ENCODE peak calls at places on chromosomes 2 and 18, in six cellular contexts. I is MM.1S, Y is heart left ventricle, P is uterus, T is dorsolateral prefrontal cortex, V is BE2C. Z is an unnamed sample.

GRCh38 chr2:236712304-236712703 is 142.7 kb downstream of the ACKR3 start:
- DNase-seq in P (no peak), T (no peak), I (no peak), Y (no peak), V (no peak), Z (no peak)

GRCh38 chr2:165432234-165432966 is 37.1 kb upstream of the CSRNP3 start:
- DNase-seq in Y (no peak), V (no peak), P (no peak), I (no peak), T (no peak), Z (no peak)

GRCh38 chr18:79454034-79454735 is 58.5 kb downstream of the NFATC1 start:
- DNase-seq in V (no peak), T (no peak), P (no peak), Y (peak), I (no peak), Z (no peak)

GRCh38 chr2:161976927-161977326 is 97.1 kb downstream of the DPP4 start:
- DNase-seq in P (no peak), V (no peak), T (no peak), I (no peak), Y (no peak), Z (no peak)

GRCh38 chr2:99940963-99941362 is 201.4 kb downstream of the AFF3 start:
- DNase-seq in P (peak), Y (no peak), T (no peak), I (no peak), V (no peak), Z (no peak)

GRCh38 chr2:3535794-3536681 is 16.7 kb upstream of the ADI1 start:
- DNase-seq in T (no peak), V (no peak), Y (peak), I (no peak), P (peak), Z (no peak)

GRCh38 chr2:228549390-228550007 is 368.0 kb upstream of the SPHKAP start:
- DNase-seq in P (no peak), V (no peak), I (no peak), Y (no peak), T (no peak), Z (no peak)

GRCh38 chr2:102181376-102181775 is 5.4 kb upstream of the IL1RL2 start:
- DNase-seq in T (no peak), Y (no peak), V (no peak), I (no peak), P (no peak), Z (no peak)

GRCh38 chr18:77210249-77210648 is 39.4 kb upstream of the GALR1 start:
- DNase-seq in Y (no peak), T (no peak), V (no peak), P (no peak), I (no peak), Z (no peak)

GRCh38 chr2:20611077-20611843 is 39.6 kb downstream of the HS1BP3 start:
- DNase-seq in T (no peak), P (peak), I (no peak), Y (peak), V (peak), Z (no peak)

GRCh38 chr2:178863856-178864620 is 56.8 kb upstream of the TTN start:
- DNase-seq in Y (peak), I (no peak), P (peak), T (no peak), V (no peak), Z (no peak)

GRCh38 chr2:9753276-9753600 is 90.0 kb upstream of the TAF1B start:
- DNase-seq in Y (no peak), T (no peak), I (no peak), P (no peak), V (no peak), Z (peak)

GRCh38 chr2:132623096-132623839 is 46.7 kb downstream of the LYPD1 start:
- DNase-seq in P (no peak), T (no peak), I (no peak), Y (no peak), V (no peak), Z (no peak)

GRCh38 chr2:219398721-219399333 is 11.1 kb upstream of the DNPEP start:
- DNase-seq in P (no peak), I (peak), T (no peak), V (no peak), Y (no peak), Z (no peak)

GRCh38 chr2:196653843-196654242 is 14.3 kb downstream of the CCDC150 start:
- DNase-seq in V (no peak), T (no peak), I (no peak), Y (no peak), P (no peak), Z (no peak)

GRCh38 chr2:226892729-226893128 is 56.9 kb downstream of the RHBDD1 start:
- DNase-seq in I (no peak), V (no peak), P (no peak), Y (no peak), T (no peak), Z (no peak)

GRCh38 chr2:157627594-157628281 is 926 bp downstream of the ACVR1C start:
- DNase-seq in Y (no peak), I (peak), T (no peak), P (no peak), V (no peak), Z (no peak)

GRCh38 chr2:133264951-133265949 is 303.0 kb downstream of the NCKAP5 start:
- DNase-seq in P (no peak), Y (peak), T (peak), V (peak), I (no peak), Z (peak)

GRCh38 chr2:178413472-178414265 is 37.3 kb downstream of the PRKRA start:
- DNase-seq in I (peak), T (peak), V (peak), P (peak), Y (peak), Z (peak)

GRCh38 chr2:45432406-45432805 is 178.7 kb downstream of the SRBD1 start:
- DNase-seq in T (no peak), V (no peak), P (no peak), I (no peak), Y (no peak), Z (no peak)

GRCh38 chr2:127023504-127023903 is 83.5 kb downstream of the BIN1 start:
- DNase-seq in I (no peak), Y (no peak), V (no peak), P (no peak), T (no peak), Z (no peak)

GRCh38 chr18:33034941-33035340 is 262.1 kb upstream of the KLHL14 start:
- DNase-seq in T (no peak), P (no peak), I (no peak), V (no peak), Y (no peak), Z (no peak)

GRCh38 chr2:108268001-108268400 is 20.7 kb upstream of the SULT1C2 start:
- DNase-seq in T (no peak), V (no peak), I (no peak), P (no peak), Y (no peak), Z (no peak)

GRCh38 chr2:218271865-218272530 is 1.7 kb downstream of the PNKD start:
- DNase-seq in V (no peak), I (no peak), Y (no peak), P (no peak), T (no peak), Z (no peak)

GRCh38 chr2:122340246-122340645 is 584.8 kb downstream of the TSN start:
- DNase-seq in T (no peak), V (no peak), Y (no peak), P (no peak), I (no peak), Z (peak)

GRCh38 chr2:69122271-69122670 is 109.3 kb downstream of the ANTXR1 start:
- DNase-seq in I (no peak), P (no peak), T (no peak), V (no peak), Y (no peak), Z (no peak)

GRCh38 chr18:27780061-27780740 is 396.7 kb downstream of the CDH2 start:
- DNase-seq in T (no peak), I (no peak), P (no peak), V (no peak), Y (no peak), Z (no peak)

GRCh38 chr2:45009928-45010705 is 865 bp upstream of the SIX2 start:
- DNase-seq in P (peak), Y (peak), V (peak), T (no peak), I (no peak), Z (peak)

GRCh38 chr18:77101410-77102245 is 31.0 kb downstream of the MBP start:
- DNase-seq in I (no peak), V (no peak), T (no peak), Y (peak), P (peak), Z (peak)

GRCh38 chr18:38751897-38752296 is 1186.3 kb upstream of the CELF4 start:
- DNase-seq in V (no peak), Y (no peak), P (no peak), I (no peak), T (peak), Z (no peak)

GRCh38 chr2:72109904-72110303 is 37.8 kb downstream of the CYP26B1 start:
- DNase-seq in V (no peak), Y (no peak), T (no peak), P (no peak), I (no peak), Z (no peak)

GRCh38 chr2:205796914-205797313 is 114.6 kb downstream of the NRP2 start:
- DNase-seq in Y (no peak), T (no peak), I (no peak), V (no peak), P (no peak), Z (no peak)

GRCh38 chr18:64100136-64100922 is 48.6 kb downstream of the LINC00305 start:
- DNase-seq in I (peak), P (no peak), V (no peak), Y (no peak), T (no peak), Z (no peak)

GRCh38 chr2:204863351-204863750 is 318.1 kb downstream of the PARD3B start:
- DNase-seq in P (no peak), Y (no peak), T (no peak), V (no peak), I (no peak), Z (no peak)

GRCh38 chr18:50753311-50753710 is 66.5 kb downstream of the MRO start:
- DNase-seq in I (no peak), Y (no peak), P (no peak), V (no peak), T (no peak), Z (no peak)

GRCh38 chr18:63317556-63317946 is 2.0 kb downstream of the BCL2 start:
- DNase-seq in Y (no peak), T (no peak), V (no peak), P (no peak), I (peak), Z (no peak)

GRCh38 chr18:58221060-58221725 is 177.2 kb downstream of the NEDD4L start:
- DNase-seq in V (no peak), Y (no peak), P (no peak), I (no peak), T (no peak), Z (no peak)

GRCh38 chr2:38626326-38627031 is 23.8 kb upstream of the HNRNPLL start:
- DNase-seq in I (no peak), Y (no peak), V (no peak), P (no peak), T (no peak), Z (no peak)

GRCh38 chr2:99850076-99850710 is 292.2 kb downstream of the AFF3 start:
- DNase-seq in P (no peak), I (no peak), Y (no peak), T (no peak), V (no peak), Z (no peak)

GRCh38 chr2:88637464-88637863 is 10.2 kb upstream of the EIF2AK3 start:
- DNase-seq in V (no peak), T (no peak), P (no peak), Y (no peak), I (no peak), Z (no peak)

GRCh38 chr18:54440292-54440691 is 82.6 kb downstream of the C18orf54 start:
- DNase-seq in P (no peak), I (no peak), V (peak), Y (no peak), T (no peak), Z (no peak)

DNA sequence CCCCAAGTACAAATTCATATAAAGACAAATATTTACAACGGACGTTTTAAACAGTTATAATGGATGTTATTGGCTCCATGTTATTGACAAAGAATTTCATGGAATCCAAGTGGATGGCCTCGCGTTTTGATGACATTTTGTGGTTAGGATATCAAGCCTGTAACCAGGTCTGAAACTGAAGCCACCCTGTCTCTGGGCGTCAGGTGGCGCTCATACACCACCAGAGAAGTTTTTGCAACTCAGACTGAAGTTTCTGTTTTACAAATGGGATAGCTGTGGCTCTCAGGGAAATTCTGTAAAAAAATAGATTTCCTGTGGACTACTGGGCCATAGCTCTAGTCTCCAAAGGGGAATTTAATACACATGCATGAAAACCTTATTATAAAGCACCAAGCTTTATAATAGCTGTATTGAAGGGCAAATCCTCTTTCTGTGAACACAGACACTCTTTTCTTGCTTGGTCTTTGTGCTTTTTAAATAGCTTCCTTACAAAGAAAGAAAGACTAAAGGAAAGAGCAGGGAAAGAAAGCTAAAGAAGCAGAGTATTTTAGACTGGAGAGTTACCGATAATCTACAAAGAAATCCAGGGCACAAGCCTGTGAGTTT is 86.7 kb downstream of the C18orf54 start:
- DNase-seq in P (peak), Y (peak), V (peak), T (no peak), I (peak), Z (peak)
- TF ChIP-seq CTCF in P (peak), Y (peak), V (peak), T (peak), I (peak), Z (peak)

DNA sequence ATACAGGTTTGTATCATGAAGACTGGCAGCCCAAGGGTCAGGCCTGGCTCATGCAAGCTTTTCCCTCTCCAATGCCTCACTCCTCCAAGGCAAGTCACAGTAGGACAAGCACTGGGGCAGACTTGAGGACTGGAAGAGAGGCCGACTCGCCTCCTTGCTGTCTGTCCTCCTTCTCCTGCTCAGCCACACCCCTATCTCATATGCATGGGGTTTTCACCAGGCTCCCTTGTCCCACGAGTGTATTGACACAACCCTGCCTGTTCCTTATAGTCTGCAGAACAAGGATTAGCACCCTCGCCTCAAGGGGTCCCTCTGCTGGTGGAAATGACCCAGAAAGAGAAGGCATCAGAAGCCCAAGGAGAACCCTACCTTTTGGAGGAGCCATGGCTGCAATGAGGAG is 223.7 kb downstream of the SOX11 start:
- DNase-seq in P (no peak), V (peak), I (peak), Y (no peak), T (no peak), Z (no peak)
- TF ChIP-seq CTCF in P (no peak), V (peak), I (peak), Y (peak), T (peak), Z (peak)

DNA sequence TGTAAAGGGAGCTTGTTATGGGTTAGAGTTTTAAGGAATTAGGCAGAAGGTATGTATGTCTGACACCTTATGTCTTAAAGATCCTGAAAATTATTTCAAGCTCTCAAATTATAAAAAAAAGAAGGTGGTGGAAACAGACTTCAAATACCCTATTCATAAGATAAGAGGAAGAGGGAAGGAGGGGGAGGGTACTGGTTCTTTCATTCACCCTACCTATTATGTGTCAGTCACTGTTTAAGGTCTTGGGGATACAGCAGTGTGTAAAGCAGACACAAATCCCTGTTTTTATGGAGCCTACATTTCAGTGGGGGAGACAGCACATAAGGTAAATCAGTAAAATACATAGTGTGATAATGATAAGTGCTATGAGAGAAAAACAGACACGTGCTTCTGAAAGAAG is 184.4 kb downstream of the FHOD3 start:
- DNase-seq in V (no peak), I (no peak), T (no peak), Y (no peak), P (no peak), Z (no peak)
- TF ChIP-seq CTCF in V (no peak), I (no peak), T (no peak), Y (no peak), P (no peak), Z (no peak)

GRCh38 chr2:160352492-160352891 is 141.1 kb downstream of the RBMS1 start:
- DNase-seq in Y (no peak), I (no peak), P (no peak), V (no peak), T (no peak), Z (no peak)

GRCh38 chr2:160353813-160354212 is 139.8 kb downstream of the RBMS1 start:
- DNase-seq in T (no peak), P (no peak), Y (no peak), I (no peak), V (no peak), Z (no peak)

GRCh38 chr2:160351978-160352377 is 141.6 kb downstream of the RBMS1 start:
- DNase-seq in T (no peak), P (no peak), Y (no peak), V (no peak), I (no peak), Z (no peak)

GRCh38 chr2:160354677-160355076 is 138.9 kb downstream of the RBMS1 start:
- DNase-seq in V (no peak), P (no peak), T (no peak), Y (no peak), I (no peak), Z (no peak)

GRCh38 chr2:160353166-160353565 is 140.4 kb downstream of the RBMS1 start:
- DNase-seq in V (no peak), T (no peak), Y (no peak), I (peak), P (no peak), Z (no peak)
- TF ChIP-seq CTCF in V (peak), T (no peak), Y (no peak), I (peak), P (no peak), Z (no peak)

DNA sequence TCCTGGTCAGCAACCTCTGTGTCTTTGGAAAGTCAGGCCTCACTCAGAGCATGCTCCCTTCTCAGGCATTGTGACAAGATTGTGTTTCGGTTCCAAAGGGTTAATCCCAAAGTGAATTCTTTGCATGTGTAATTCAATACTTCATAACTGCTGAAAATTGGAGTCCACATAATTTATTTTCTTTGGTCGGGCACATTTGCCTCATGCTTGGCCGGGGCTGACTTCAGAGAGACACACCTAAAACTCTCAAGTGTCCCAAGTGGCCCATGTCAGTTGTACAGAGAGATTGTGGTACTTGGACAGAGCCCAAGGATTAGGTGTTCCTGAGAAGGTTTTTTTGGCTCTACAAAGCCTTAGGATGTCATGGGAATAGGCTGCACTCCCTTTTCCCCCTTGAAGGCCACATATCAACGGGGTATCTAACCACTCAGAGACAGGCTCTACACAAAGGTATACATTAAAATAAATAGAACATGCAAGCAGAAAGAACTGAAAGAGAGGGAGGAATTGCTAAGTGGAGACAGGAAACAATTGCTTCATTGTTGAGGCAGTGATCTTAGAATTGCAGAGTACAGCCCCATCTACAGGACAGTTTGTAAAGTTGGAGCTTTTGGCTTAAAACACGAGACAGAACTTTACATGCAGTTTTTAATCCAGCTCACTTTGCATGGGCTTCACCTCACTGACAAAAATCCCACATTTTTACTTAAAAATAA is 1232.3 kb upstream of the ZEB2 start:
- DNase-seq in V (no peak), I (peak), Y (no peak), T (no peak), P (no peak), Z (peak)
- TF ChIP-seq CTCF in V (peak), I (peak), Y (peak), T (peak), P (peak), Z (peak)

GRCh38 chr18:7662866-7663265 is 95.8 kb downstream of the PTPRM start:
- DNase-seq in T (no peak), I (no peak), Y (no peak), V (no peak), P (no peak), Z (no peak)

GRCh38 chr18:7668392-7668791 is 101.3 kb downstream of the PTPRM start:
- DNase-seq in P (no peak), I (no peak), Y (no peak), T (no peak), V (no peak), Z (no peak)

GRCh38 chr18:7664024-7664312 is 96.9 kb downstream of the PTPRM start:
- DNase-seq in V (no peak), I (no peak), T (no peak), Y (no peak), P (no peak), Z (no peak)

GRCh38 chr18:7663305-7664023 is 96.3 kb downstream of the PTPRM start:
- DNase-seq in P (no peak), T (no peak), V (no peak), I (no peak), Y (no peak), Z (no peak)

GRCh38 chr18:7666195-7666776 is 99.2 kb downstream of the PTPRM start:
- DNase-seq in I (no peak), V (no peak), Y (no peak), T (no peak), P (no peak), Z (no peak)
- TF ChIP-seq CTCF in I (no peak), V (no peak), Y (no peak), T (no peak), P (no peak), Z (no peak)

GRCh38 chr2:120289221-120289906 is 36.7 kb downstream of the RALB start:
- DNase-seq in I (no peak), Y (no peak), P (no peak), T (no peak), V (no peak), Z (no peak)
- TF ChIP-seq CTCF in I (no peak), Y (no peak), P (no peak), T (peak), V (peak), Z (no peak)

Z was measured in GM13976.